ENCODE peak calls at places on chromosomes 7 and 10, in seven cellular contexts. J is hepatocyte; Q is activated naive CD4-positive, alpha-beta T cell; T is H4; O is hepatic stellate cell; Z is CD8-positive, alpha-beta T cell; Y is stimulated activated CD4-positive, alpha-beta T cell treated with anti-CD3 and anti-CD28 coated beads, Interleukin-4, amount 100 ng/mL, for 24 hours. I is an unnamed sample.
A peak's percentile ranks its signal among the peaks of the same experiment; 100 is the strongest.

GRCh38 chr7:137508437-137509175 is 165.1 kb upstream of the PTN start:
- DNase-seq in J (peak; percentile 8), Q (no peak), T (peak; percentile 63), O (peak; percentile 37), Z (no peak), Y (no peak), I (no peak)

GRCh38 chr10:17144757-17145156 is 15.1 kb upstream of the CUBN start:
- DNase-seq in J (no peak), Q (no peak), T (no peak), O (no peak), Z (no peak), Y (peak; percentile 74), I (no peak)

GRCh38 chr10:112722758-112723157 is 227.3 kb upstream of the TCF7L2 start:
- DNase-seq in J (no peak), Q (no peak), T (no peak), O (no peak), Z (no peak), Y (no peak), I (no peak)

GRCh38 chr7:131011437-131011752 is 277.4 kb upstream of the KLF14 start:
- DNase-seq in J (no peak), Q (no peak), T (peak; percentile 36), O (no peak), Z (no peak), Y (peak; percentile 42), I (no peak)

GRCh38 chr10:62430881-62431280 is 56.7 kb downstream of the ZNF365 start:
- DNase-seq in J (no peak), Q (no peak), T (no peak), O (no peak), Z (no peak), Y (no peak), I (no peak)

GRCh38 chr7:13327669-13328068 is 640.2 kb downstream of the ARL4A start:
- DNase-seq in J (no peak), Q (no peak), T (no peak), O (no peak), Z (no peak), Y (no peak), I (no peak)

GRCh38 chr10:69101451-69102095 is 13.7 kb downstream of the SRGN start:
- DNase-seq in J (no peak), Q (no peak), T (peak; percentile 47), O (no peak), Z (no peak), Y (peak; percentile 16), I (peak; percentile 10)

GRCh38 chr10:95211606-95212279 is 17.7 kb downstream of the ACSM6 start:
- DNase-seq in J (no peak), Q (no peak), T (no peak), O (no peak), Z (no peak), Y (no peak), I (no peak)

GRCh38 chr7:105003275-105003674 is 10.7 kb upstream of the KMT2E start:
- DNase-seq in J (peak; percentile 63), Q (no peak), T (peak; percentile 39), O (no peak), Z (no peak), Y (peak; percentile 56), I (no peak)

GRCh38 chr10:100223879-100224278 is 5.5 kb downstream of the CHUK start:
- DNase-seq in J (no peak), Q (no peak), T (no peak), O (no peak), Z (no peak), Y (no peak), I (no peak)

GRCh38 chr7:77415822-77416620 is at the start of gene GSAP:
- DNase-seq in J (peak; percentile 76), Q (peak; percentile 24), T (no peak), O (peak; percentile 72), Z (peak; percentile 75), Y (peak; percentile 36), I (peak; percentile 73)

GRCh38 chr7:123823898-123824753 is 20.8 kb upstream of the HYAL4 start:
- DNase-seq in J (no peak), Q (no peak), T (no peak), O (no peak), Z (no peak), Y (peak; percentile 63), I (no peak)

GRCh38 chr7:82319674-82320118 is 123.9 kb downstream of the CACNA2D1 start:
- DNase-seq in J (peak; percentile 54), Q (no peak), T (peak; percentile 65), O (peak; percentile 26), Z (no peak), Y (no peak), I (no peak)

GRCh38 chr7:47228386-47229014 is 353.4 kb downstream of the TNS3 start:
- DNase-seq in J (no peak), Q (no peak), T (peak; percentile 69), O (no peak), Z (no peak), Y (no peak), I (no peak)

GRCh38 chr10:11207276-11207809 is 189.7 kb downstream of the CELF2 start:
- DNase-seq in J (no peak), Q (no peak), T (no peak), O (no peak), Z (no peak), Y (no peak), I (no peak)

GRCh38 chr7:41880107-41880506 is 177.2 kb upstream of the INHBA start:
- DNase-seq in J (peak; percentile 32), Q (no peak), T (peak; percentile 42), O (peak; percentile 70), Z (no peak), Y (no peak), I (no peak)

GRCh38 chr7:90192876-90193765 is 18.4 kb upstream of the STEAP2 start:
- DNase-seq in J (no peak), Q (no peak), T (no peak), O (no peak), Z (no peak), Y (no peak), I (no peak)

GRCh38 chr10:14574291-14574690 is 200.4 kb downstream of the FAM107B start:
- DNase-seq in J (no peak), Q (no peak), T (no peak), O (no peak), Z (no peak), Y (no peak), I (no peak)

GRCh38 chr10:64463406-64463805 is 942.2 kb downstream of the REEP3 start:
- DNase-seq in J (no peak), Q (no peak), T (no peak), O (no peak), Z (no peak), Y (no peak), I (no peak)

GRCh38 chr7:32658034-32658944 is 163.0 kb downstream of the AVL9 start:
- DNase-seq in J (no peak), Q (no peak), T (peak; percentile 91), O (no peak), Z (no peak), Y (no peak), I (no peak)

GRCh38 chr7:94115316-94115715 is 111.2 kb upstream of the BET1 start:
- DNase-seq in J (no peak), Q (no peak), T (no peak), O (no peak), Z (no peak), Y (no peak), I (no peak)

GRCh38 chr10:110670335-110670734 is 26.2 kb downstream of the RBM20 start:
- DNase-seq in J (no peak), Q (no peak), T (no peak), O (no peak), Z (no peak), Y (no peak), I (no peak)

GRCh38 chr10:80203835-80204148 is 1.5 kb downstream of the ANXA11 start:
- DNase-seq in J (no peak), Q (no peak), T (no peak), O (no peak), Z (no peak), Y (no peak), I (no peak)

GRCh38 chr10:132932461-132933307 is 9.7 kb downstream of the CFAP46 start:
- DNase-seq in J (no peak), Q (no peak), T (no peak), O (no peak), Z (no peak), Y (no peak), I (no peak)

GRCh38 chr7:152514771-152515105 is 78.9 kb upstream of the KMT2C start:
- DNase-seq in J (no peak), Q (no peak), T (no peak), O (no peak), Z (no peak), Y (no peak), I (no peak)

GRCh38 chr7:36157506-36158320 is 4.7 kb downstream of the EEPD1 start:
- DNase-seq in J (no peak), Q (no peak), T (no peak), O (no peak), Z (no peak), Y (no peak), I (no peak)

GRCh38 chr7:12635830-12636229 is 51.6 kb upstream of the ARL4A start:
- DNase-seq in J (no peak), Q (no peak), T (peak; percentile 83), O (no peak), Z (no peak), Y (peak; percentile 7), I (no peak)

GRCh38 chr10:86591436-86591835 is 62.9 kb upstream of the OPN4 start:
- DNase-seq in J (no peak), Q (no peak), T (no peak), O (no peak), Z (no peak), Y (no peak), I (no peak)

GRCh38 chr10:71790749-71791440 is 17.6 kb upstream of the VSIR start:
- DNase-seq in J (no peak), Q (no peak), T (no peak), O (no peak), Z (no peak), Y (no peak), I (no peak)

GRCh38 chr7:36286241-36286640 is 103.4 kb upstream of the ANLN start:
- DNase-seq in J (no peak), Q (peak; percentile 30), T (no peak), O (no peak), Z (peak; percentile 76), Y (peak; percentile 44), I (no peak)

I was measured in NK-92 treated with Interleukin-12 subunit alpha and Interleukin-12 subunit beta, amount 100 ng/mL, for 24 hours.